ENCODE peak calls at places on chromosomes 7 and 10, in eight cellular contexts. X is heart right ventricle; J is mucosa of descending colon; K is naive B cell; Z is naive thymus-derived CD8-positive, alpha-beta T cell; G is psoas muscle; U is Panc1; O is T-cell. I is an unnamed sample.

GRCh38 chr10:101230185-101230917 is 1.1 kb upstream of the LBX1 start:
- ATAC-seq in X (peak), J (peak), K (no peak), Z (no peak), G (peak), U (peak), O (no peak), I (no peak)

GRCh38 chr7:77565917-77566316 is 28.8 kb downstream of the PTPN12 start:
- ATAC-seq in X (peak), J (no peak), K (no peak), Z (no peak), G (no peak), U (no peak), O (no peak), I (no peak)

GRCh38 chr10:121580276-121581116 is 17.7 kb downstream of the FGFR2 start:
- ATAC-seq in X (no peak), J (no peak), K (no peak), Z (no peak), G (no peak), U (peak), O (no peak), I (no peak)

GRCh38 chr7:91946549-91946948 is 5.9 kb downstream of the AKAP9 start:
- ATAC-seq in X (no peak), J (peak), K (peak), Z (no peak), G (no peak), U (no peak), O (no peak), I (no peak)

GRCh38 chr10:3372284-3372683 is 199.7 kb upstream of the PITRM1 start:
- ATAC-seq in X (no peak), J (peak), K (no peak), Z (no peak), G (no peak), U (no peak), O (no peak), I (no peak)

GRCh38 chr10:42936580-42936979 is 140.3 kb upstream of the RET start:
- ATAC-seq in X (no peak), J (no peak), K (no peak), Z (no peak), G (no peak), U (no peak), O (no peak), I (no peak)

GRCh38 chr7:151018421-151019129 is 5.7 kb downstream of the ATG9B start:
- ATAC-seq in X (peak), J (peak), K (peak), Z (peak), G (peak), U (peak), O (peak), I (peak)

GRCh38 chr7:138475377-138475776 is 15.3 kb downstream of the TRIM24 start:
- ATAC-seq in X (no peak), J (no peak), K (no peak), Z (no peak), G (no peak), U (no peak), O (no peak), I (no peak)

GRCh38 chr10:6494934-6495592 is 85.0 kb downstream of the PRKCQ start:
- ATAC-seq in X (no peak), J (peak), K (peak), Z (peak), G (peak), U (no peak), O (peak), I (peak)

GRCh38 chr10:30781571-30782542 is 152.3 kb upstream of the LYZL2 start:
- ATAC-seq in X (no peak), J (no peak), K (no peak), Z (no peak), G (no peak), U (no peak), O (no peak), I (no peak)

GRCh38 chr7:2138146-2138765 is 94.5 kb downstream of the MAD1L1 start:
- ATAC-seq in X (no peak), J (peak), K (peak), Z (peak), G (no peak), U (no peak), O (peak), I (peak)

GRCh38 chr7:27774717-27775328 is 34.9 kb downstream of the TAX1BP1 start:
- ATAC-seq in X (no peak), J (no peak), K (no peak), Z (no peak), G (no peak), U (no peak), O (no peak), I (no peak)

GRCh38 chr7:99155207-99155606 is 11.3 kb upstream of the SMURF1 start:
- ATAC-seq in X (no peak), J (peak), K (no peak), Z (no peak), G (no peak), U (no peak), O (no peak), I (no peak)

GRCh38 chr7:17044868-17045267 is 163.1 kb upstream of the AGR3 start:
- ATAC-seq in X (no peak), J (no peak), K (no peak), Z (no peak), G (no peak), U (no peak), O (no peak), I (no peak)

GRCh38 chr7:49398236-49398635 is 375.2 kb upstream of the VWC2 start:
- ATAC-seq in X (peak), J (no peak), K (no peak), Z (no peak), G (no peak), U (peak), O (no peak), I (no peak)

GRCh38 chr7:156185076-156185475 is 372.8 kb upstream of the SHH start:
- ATAC-seq in X (no peak), J (no peak), K (no peak), Z (no peak), G (no peak), U (no peak), O (no peak), I (no peak)

I was measured in activated CD4-positive, CD25-positive, alpha-beta regulatory T cell treated with anti-CD3 and anti-CD28 coated beads, Interleukin-2, amount 50 U/mL, for 24 hours.